ENCODE peak calls at places on chromosomes 12 and 14, in six cellular contexts. Q is GM23248, O is neural progenitor cell, G is PC-9, C is Karpas-422, J is SK-N-SH. S is an unnamed sample.

GRCh38 chr12:12812605-12813119 is 484 bp upstream of the DDX47 start:
- DNase-seq in Q (no peak), O (no peak), G (no peak), C (no peak), J (no peak), S (no peak)

GRCh38 chr12:113068312-113068935 is 11.9 kb downstream of the DTX1 start:
- DNase-seq in Q (no peak), O (no peak), G (no peak), C (peak), J (no peak), S (no peak)

GRCh38 chr12:106288510-106289195 is 13.9 kb upstream of the TCP11L2 start:
- DNase-seq in Q (peak), O (no peak), G (peak), C (no peak), J (no peak), S (no peak)

GRCh38 chr12:81209001-81209400 is 131.1 kb downstream of the ACSS3 start:
- DNase-seq in Q (peak), O (no peak), G (no peak), C (no peak), J (no peak), S (no peak)

GRCh38 chr12:95582230-95583058 is 31.2 kb upstream of the USP44 start:
- DNase-seq in Q (peak), O (peak), G (no peak), C (peak), J (peak), S (no peak)

GRCh38 chr14:58899317-58899713 is 261.6 kb downstream of the DACT1 start:
- DNase-seq in Q (peak), O (no peak), G (no peak), C (no peak), J (no peak), S (no peak)

GRCh38 chr12:91423336-91424050 is 240.9 kb upstream of the DCN start:
- DNase-seq in Q (no peak), O (no peak), G (no peak), C (peak), J (no peak), S (no peak)

GRCh38 chr12:101018540-101018939 is 191.5 kb downstream of the SLC5A8 start:
- DNase-seq in Q (peak), O (no peak), G (peak), C (no peak), J (no peak), S (no peak)

GRCh38 chr14:63725786-63726185 is 2.1 kb downstream of the SGPP1 start:
- DNase-seq in Q (peak), O (no peak), G (no peak), C (peak), J (peak), S (no peak)

GRCh38 chr14:55889124-55889523 is 229.1 kb upstream of the PELI2 start:
- DNase-seq in Q (no peak), O (no peak), G (peak), C (no peak), J (no peak), S (no peak)

GRCh38 chr14:104009297-104009696 is 67.0 kb upstream of the RD3L start:
- DNase-seq in Q (no peak), O (no peak), G (no peak), C (no peak), J (no peak), S (no peak)

GRCh38 chr14:102726191-102726949 is 50.9 kb upstream of the TRAF3 start:
- DNase-seq in Q (no peak), O (no peak), G (no peak), C (no peak), J (no peak), S (no peak)

GRCh38 chr12:120261951-120262851 is 3.3 kb downstream of the PXN start:
- DNase-seq in Q (peak), O (no peak), G (peak), C (no peak), J (no peak), S (no peak)

GRCh38 chr12:25480145-25480544 is 72.9 kb downstream of the LMNTD1 start:
- DNase-seq in Q (peak), O (no peak), G (no peak), C (no peak), J (no peak), S (no peak)

GRCh38 chr12:109725321-109726105 is 11.9 kb downstream of the FAM222A start:
- DNase-seq in Q (no peak), O (peak), G (no peak), C (no peak), J (peak), S (no peak)

GRCh38 chr12:96401061-96401871 is 1.0 kb upstream of the CDK17 start:
- DNase-seq in Q (peak), O (peak), G (peak), C (peak), J (peak), S (peak)

GRCh38 chr12:93387780-93388179 is 10.1 kb downstream of the NUDT4 start:
- DNase-seq in Q (peak), O (no peak), G (no peak), C (no peak), J (no peak), S (no peak)

GRCh38 chr12:52517005-52517835 is 3.0 kb downstream of the KRT5 start:
- DNase-seq in Q (no peak), O (no peak), G (no peak), C (no peak), J (no peak), S (no peak)

GRCh38 chr12:16350682-16351081 is 3.2 kb downstream of the MGST1 start:
- DNase-seq in Q (peak), O (peak), G (peak), C (no peak), J (no peak), S (no peak)

GRCh38 chr12:96195845-96196451 is 1.8 kb downstream of the ELK3 start:
- DNase-seq in Q (peak), O (peak), G (peak), C (no peak), J (peak), S (no peak)

GRCh38 chr14:91237219-91237618 is 7.3 kb downstream of the GPR68 start:
- DNase-seq in Q (peak), O (no peak), G (no peak), C (no peak), J (no peak), S (no peak)

GRCh38 chr12:120100630-120101029 is 15.9 kb downstream of the RAB35 start:
- DNase-seq in Q (peak), O (no peak), G (no peak), C (no peak), J (peak), S (no peak)

GRCh38 chr12:69885656-69886055 is 60.6 kb downstream of the MYRFL start:
- DNase-seq in Q (no peak), O (no peak), G (no peak), C (no peak), J (no peak), S (no peak)

GRCh38 chr12:107684990-107685359 is 624 bp upstream of the PWP1 start:
- DNase-seq in Q (peak), O (peak), G (no peak), C (peak), J (peak), S (no peak)

GRCh38 chr12:45615268-45615667 is 114.2 kb upstream of the ARID2 start:
- DNase-seq in Q (peak), O (no peak), G (peak), C (no peak), J (peak), S (no peak)

GRCh38 chr14:71702799-71703198 is 229.4 kb upstream of the RGS6 start:
- DNase-seq in Q (no peak), O (no peak), G (no peak), C (no peak), J (no peak), S (no peak)

GRCh38 chr14:61456720-61457119 is 135.3 kb downstream of the PRKCH start:
- DNase-seq in Q (peak), O (peak), G (peak), C (peak), J (peak), S (no peak)
- H3K4me2 ChIP-seq in Q (no peak), O (no peak), G (no peak), C (peak), J (no peak), S (no peak)

GRCh38 chr14:69664190-69664742 is 52.9 kb downstream of the SUSD6 start:
- DNase-seq in Q (no peak), O (no peak), G (no peak), C (no peak), J (no peak), S (no peak)
- H3K4me2 ChIP-seq in Q (no peak), O (no peak), G (no peak), C (peak), J (no peak), S (peak)

GRCh38 chr12:53950441-53950781 is 4.3 kb upstream of the HOXC12 start:
- DNase-seq in Q (no peak), O (no peak), G (no peak), C (peak), J (no peak), S (no peak)

GRCh38 chr12:53949631-53950440 is 4.9 kb upstream of the HOXC12 start:
- DNase-seq in Q (no peak), O (no peak), G (no peak), C (no peak), J (no peak), S (no peak)

GRCh38 chr12:53951577-53952334 is 2.9 kb upstream of the HOXC12 start:
- DNase-seq in Q (no peak), O (peak), G (no peak), C (no peak), J (no peak), S (no peak)

GRCh38 chr12:53952335-53952694 is 2.4 kb upstream of the HOXC12 start:
- DNase-seq in Q (peak), O (peak), G (no peak), C (no peak), J (peak), S (no peak)

GRCh38 chr12:53950789-53951576 is 3.7 kb upstream of the HOXC12 start:
- DNase-seq in Q (no peak), O (no peak), G (no peak), C (no peak), J (no peak), S (no peak)
- H3K4me2 ChIP-seq in Q (no peak), O (no peak), G (no peak), C (no peak), J (no peak), S (no peak)

GRCh38 chr14:52790756-52791203 is 627 bp downstream of the GNPNAT1 start:
- DNase-seq in Q (peak), O (no peak), G (no peak), C (peak), J (no peak), S (no peak)

GRCh38 chr14:52791204-52792096 is at the start of gene GNPNAT1:
- DNase-seq in Q (peak), O (peak), G (peak), C (peak), J (peak), S (peak)

GRCh38 chr14:52790011-52790755 is 1.2 kb downstream of the GNPNAT1 start:
- DNase-seq in Q (peak), O (peak), G (no peak), C (peak), J (no peak), S (no peak)

GRCh38 chr14:52786887-52787286 is 4.5 kb downstream of the GNPNAT1 start:
- DNase-seq in Q (no peak), O (no peak), G (no peak), C (no peak), J (no peak), S (no peak)

DNA sequence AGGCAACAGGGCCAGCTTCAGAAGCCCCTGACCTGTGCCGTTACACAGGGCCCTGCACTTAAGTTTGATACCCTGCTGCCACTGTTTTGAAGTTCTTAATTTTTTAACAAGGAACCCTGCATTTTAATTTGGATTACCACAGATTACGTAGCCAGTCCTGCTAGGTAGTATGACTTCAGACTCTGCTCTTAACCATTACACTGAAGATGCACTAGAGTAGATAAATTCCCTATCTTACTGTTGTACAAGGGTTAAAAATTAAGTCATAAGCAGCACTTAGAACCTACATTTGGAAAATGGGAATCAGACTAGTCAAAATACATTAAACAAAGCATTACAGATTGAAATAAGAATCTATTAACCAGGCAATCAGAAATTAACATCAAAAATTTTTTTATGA is 2.3 kb downstream of the GNPNAT1 start:
- DNase-seq in Q (peak), O (peak), G (no peak), C (peak), J (no peak), S (no peak)
- H3K4me2 ChIP-seq in Q (peak), O (peak), G (peak), C (peak), J (peak), S (peak)

DNA sequence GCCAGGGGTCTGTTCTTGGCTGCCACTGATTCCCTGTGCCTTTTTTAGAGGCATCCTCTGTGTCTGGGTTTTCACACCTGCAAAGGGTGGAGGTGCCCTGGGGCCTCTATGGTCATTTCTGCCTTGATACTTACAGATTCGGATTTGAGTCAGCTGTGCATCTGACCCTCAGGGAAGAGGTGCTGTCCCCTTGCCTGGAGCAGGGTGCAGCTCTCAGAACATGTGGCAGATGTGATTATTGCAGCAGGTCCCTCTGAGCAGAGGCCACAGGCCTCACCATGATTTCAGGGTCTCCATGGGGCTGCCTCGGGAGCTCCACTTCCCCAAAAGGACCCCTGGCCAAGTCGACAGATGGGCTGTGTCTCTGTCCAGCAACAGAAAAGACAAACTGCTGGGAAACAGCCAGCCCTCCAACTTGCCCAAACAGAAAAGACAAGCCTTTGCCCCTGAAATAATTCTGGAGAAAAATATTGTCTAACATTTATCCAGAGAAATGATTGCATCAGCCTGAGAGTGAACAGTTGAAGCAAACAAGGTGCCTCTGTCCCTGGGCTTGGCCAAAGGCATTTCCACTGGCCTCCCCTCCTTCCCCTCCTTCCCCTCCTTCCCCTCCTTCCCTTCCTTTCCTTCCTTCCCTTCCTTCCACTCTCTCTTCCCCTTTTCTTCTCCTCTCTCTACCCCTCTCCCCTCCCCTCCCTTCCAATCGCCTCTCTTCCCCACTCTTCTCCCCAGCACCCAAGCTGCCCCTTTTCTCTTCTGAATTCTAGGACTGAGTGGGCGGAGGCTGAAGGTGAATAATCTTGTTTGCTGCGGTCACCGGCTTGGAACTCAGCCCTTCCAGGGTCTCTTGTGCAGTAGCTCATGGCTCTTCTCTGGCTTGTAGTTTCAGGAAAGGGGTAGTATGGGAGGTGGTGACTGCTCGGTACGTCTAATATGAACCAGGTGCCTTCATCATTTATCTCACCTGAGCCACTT is 676 bp downstream of the SERPINA3 start:
- DNase-seq in Q (peak), O (no peak), G (no peak), C (no peak), J (no peak), S (no peak)
- H3K4me2 ChIP-seq in Q (no peak), O (no peak), G (no peak), C (no peak), J (no peak), S (no peak)

GRCh38 chr14:105531088-105531957 is 4.9 kb downstream of the TMEM121 start:
- DNase-seq in Q (no peak), O (no peak), G (no peak), C (peak), J (no peak), S (no peak)
- H3K4me2 ChIP-seq in Q (no peak), O (no peak), G (no peak), C (peak), J (no peak), S (no peak)

GRCh38 chr12:111196532-111196931 is 172.4 kb downstream of the PHETA1 start:
- DNase-seq in Q (no peak), O (no peak), G (no peak), C (no peak), J (no peak), S (no peak)
- H3K4me2 ChIP-seq in Q (no peak), O (no peak), G (no peak), C (no peak), J (no peak), S (no peak)

S was measured in GM12878.